ENCODE peak calls at places on chromosomes 12 and 14, in ten cellular contexts. Q is tibial artery, W is psoas muscle, R is WTC11, H is prostate gland, M is BJ, Z is kidney, L is transverse colon, K is breast epithelium, X is Peyer's patch. J is an unnamed sample.

GRCh38 chr12:74899031-74899829 is 310.4 kb downstream of the KCNC2 start:
- DNase-seq in Q (no peak), W (no peak), R (no peak), H (no peak), M (no peak), Z (no peak), L (no peak), K (no peak), X (no peak), J (no peak)

GRCh38 chr12:1445807-1446206 is 148.6 kb downstream of the FBXL14 start:
- DNase-seq in Q (no peak), W (no peak), R (no peak), H (no peak), M (no peak), Z (no peak), L (no peak), K (no peak), X (no peak), J (no peak)

GRCh38 chr12:27107976-27108375 is 25.6 kb upstream of the C12orf71 start:
- DNase-seq in Q (no peak), W (no peak), R (no peak), H (no peak), M (no peak), Z (no peak), L (no peak), K (no peak), X (no peak), J (no peak)

GRCh38 chr12:11568762-11569478 is 80.6 kb upstream of the ETV6 start:
- DNase-seq in Q (no peak), W (no peak), R (no peak), H (no peak), M (no peak), Z (no peak), L (peak; percentile 40), K (no peak), X (no peak), J (no peak)

GRCh38 chr12:50505386-50505827 is 622 bp downstream of the DIP2B start:
- DNase-seq in Q (peak; percentile 28), W (no peak), R (peak; percentile 31), H (peak; percentile 32), M (no peak), Z (peak; percentile 72), L (peak; percentile 33), K (no peak), X (no peak), J (no peak)

GRCh38 chr14:55127491-55127951 is 1.5 kb upstream of the LGALS3 start:
- DNase-seq in Q (no peak), W (no peak), R (no peak), H (peak; percentile 16), M (no peak), Z (no peak), L (peak; percentile 63), K (no peak), X (no peak), J (no peak)

GRCh38 chr12:13011098-13011497 is 11.0 kb upstream of the HEBP1 start:
- DNase-seq in Q (no peak), W (no peak), R (no peak), H (no peak), M (no peak), Z (no peak), L (no peak), K (no peak), X (no peak), J (no peak)

GRCh38 chr12:104942075-104942474 is 16.0 kb downstream of the SLC41A2 start:
- DNase-seq in Q (no peak), W (no peak), R (no peak), H (no peak), M (no peak), Z (no peak), L (no peak), K (no peak), X (no peak), J (no peak)

GRCh38 chr14:76774471-76775158 is 13.3 kb downstream of the VASH1 start:
- DNase-seq in Q (no peak), W (no peak), R (no peak), H (no peak), M (no peak), Z (no peak), L (no peak), K (no peak), X (no peak), J (no peak)

GRCh38 chr14:48937796-48938195 is 648.4 kb downstream of the RPS29 start:
- DNase-seq in Q (no peak), W (no peak), R (no peak), H (no peak), M (no peak), Z (no peak), L (no peak), K (no peak), X (no peak), J (no peak)

GRCh38 chr12:94098466-94098865 is 49.9 kb upstream of the PLXNC1 start:
- DNase-seq in Q (no peak), W (no peak), R (no peak), H (no peak), M (no peak), Z (no peak), L (no peak), K (no peak), X (no peak), J (no peak)

DNA sequence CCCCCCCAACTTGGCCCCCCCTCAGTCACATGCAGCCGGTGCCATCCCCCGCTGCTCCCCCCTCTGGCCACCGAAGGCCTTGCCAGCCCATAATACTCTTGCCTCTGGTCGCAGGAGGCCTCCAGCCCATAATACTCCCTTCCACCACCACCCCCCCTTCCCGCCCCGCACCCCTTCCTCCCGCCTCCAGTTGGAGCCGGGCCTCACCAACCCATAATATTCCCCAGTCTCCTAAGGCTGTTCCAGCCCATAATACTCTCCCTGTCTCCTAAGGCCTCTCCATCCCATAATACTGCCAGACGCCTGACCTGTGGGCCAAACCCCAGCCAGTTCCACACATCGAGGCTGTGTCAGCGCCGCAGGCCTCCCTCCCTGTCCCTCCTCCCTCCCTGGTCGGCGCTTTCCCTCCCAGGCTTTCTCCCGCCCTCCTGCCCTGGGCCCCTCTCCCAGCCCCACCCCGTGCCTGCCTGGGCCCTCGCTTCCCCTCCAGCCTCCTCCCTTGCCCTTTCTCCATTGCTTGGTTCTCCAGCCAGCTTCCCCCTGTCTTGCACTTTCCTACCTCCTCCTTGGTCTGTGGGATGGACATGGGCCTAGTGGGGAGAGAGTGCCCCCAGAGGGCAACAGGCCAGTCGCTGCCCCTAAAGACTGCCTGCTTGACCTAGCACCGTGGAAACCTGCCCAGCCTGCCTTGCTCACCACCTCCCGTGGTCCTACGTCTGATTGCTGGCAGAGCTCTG is 6.8 kb upstream of the CHD4 start:
- DNase-seq in Q (peak; percentile 95), W (peak; percentile 88), R (peak; percentile 91), H (peak; percentile 87), M (peak; percentile 87), Z (peak; percentile 98), L (peak; percentile 90), K (peak; percentile 93), X (peak; percentile 90), J (peak; percentile 54)
- TF ChIP-seq CTCF in Q (no peak), W (peak; percentile 7), R (no peak), H (no peak), M (peak; percentile 22), Z (no peak), L (no peak), K (no peak), X (no peak), J (no peak)

GRCh38 chr12:90954921-90955320 is at the start of gene CCER1:
- DNase-seq in Q (no peak), W (no peak), R (no peak), H (no peak), M (no peak), Z (peak; percentile 74), L (no peak), K (no peak), X (no peak), J (no peak)

GRCh38 chr12:90959538-90960139 is 4.7 kb upstream of the CCER1 start:
- DNase-seq in Q (no peak), W (no peak), R (no peak), H (peak; percentile 23), M (no peak), Z (no peak), L (no peak), K (no peak), X (no peak), J (no peak)

GRCh38 chr12:90961154-90961553 is 6.2 kb upstream of the CCER1 start:
- DNase-seq in Q (no peak), W (no peak), R (no peak), H (no peak), M (no peak), Z (no peak), L (no peak), K (no peak), X (no peak), J (no peak)

GRCh38 chr12:90954428-90954827 is 548 bp downstream of the CCER1 start:
- DNase-seq in Q (no peak), W (no peak), R (no peak), H (no peak), M (no peak), Z (peak; percentile 60), L (no peak), K (no peak), X (no peak), J (no peak)

GRCh38 chr12:90958995-90959394 is 4.0 kb upstream of the CCER1 start:
- DNase-seq in Q (no peak), W (no peak), R (no peak), H (no peak), M (no peak), Z (no peak), L (no peak), K (no peak), X (no peak), J (no peak)
- TF ChIP-seq CTCF in Q (no peak), W (no peak), R (no peak), H (no peak), M (peak; percentile 33), Z (no peak), L (no peak), K (no peak), X (no peak), J (no peak)

DNA sequence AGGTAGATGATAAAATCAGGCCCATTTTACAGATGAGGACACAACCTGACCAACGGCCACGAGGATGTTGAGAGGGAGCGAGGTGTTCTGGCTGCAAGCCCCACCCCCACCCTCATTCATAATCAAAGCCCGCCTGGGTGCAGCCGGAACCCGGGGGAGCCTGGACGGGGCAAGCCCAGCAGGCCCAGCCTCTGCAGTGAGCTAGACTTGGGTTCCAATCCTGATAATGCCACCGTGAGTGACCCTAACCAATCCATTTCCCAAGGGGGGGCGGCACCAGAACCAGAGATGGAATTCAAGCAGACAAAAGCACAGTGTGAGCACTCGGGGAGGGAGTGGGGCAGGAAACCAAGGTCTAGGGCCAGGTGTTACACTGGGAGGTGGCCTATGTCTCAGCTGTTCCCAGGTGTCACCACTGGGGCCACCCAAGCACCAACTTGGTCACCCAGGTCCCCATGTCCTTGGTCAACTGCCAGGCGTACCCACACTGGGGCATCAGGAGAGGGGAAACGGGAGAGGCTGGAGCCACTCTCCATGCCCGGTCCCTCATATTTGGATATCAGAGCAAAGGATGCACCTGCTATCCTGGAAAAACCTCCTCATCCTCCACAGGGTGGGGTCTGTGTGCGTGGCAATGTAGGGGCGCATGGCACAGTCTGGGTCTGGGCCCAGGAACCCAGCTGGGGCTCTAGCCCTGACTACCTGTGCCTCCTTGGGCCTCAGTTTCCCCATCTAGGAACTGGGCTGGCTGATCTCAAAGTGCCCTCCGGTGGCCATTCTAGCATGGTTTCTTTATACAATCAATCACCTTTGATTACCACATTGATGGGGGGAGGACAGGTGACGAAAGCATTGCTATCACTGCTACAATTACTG is 58.4 kb downstream of the FAM222A start:
- DNase-seq in Q (no peak), W (no peak), R (no peak), H (no peak), M (no peak), Z (peak; percentile 43), L (no peak), K (no peak), X (peak; percentile 37), J (no peak)
- TF ChIP-seq CTCF in Q (no peak), W (no peak), R (peak; percentile 26), H (no peak), M (no peak), Z (peak; percentile 7), L (no peak), K (no peak), X (no peak), J (no peak)

GRCh38 chr14:31774567-31774966 is 213.4 kb downstream of the NUBPL start:
- DNase-seq in Q (no peak), W (no peak), R (no peak), H (no peak), M (no peak), Z (no peak), L (no peak), K (no peak), X (no peak), J (no peak)
- TF ChIP-seq CTCF in Q (no peak), W (no peak), R (no peak), H (no peak), M (no peak), Z (no peak), L (no peak), K (no peak), X (no peak), J (no peak)